ENCODE peak calls at places on chromosomes 13 and 19, in eight cellular contexts. X, J, K, T, O, V, P and S are unnamed samples.

GRCh38 chr19:55447421-55448174 is 4.5 kb upstream of the SHISA7 start:
- DNase-seq in X (no peak), J (peak), K (no peak), T (no peak), O (no peak), V (no peak), P (peak), S (no peak)

GRCh38 chr13:79776538-79776937 is 295.6 kb downstream of the NDFIP2 start:
- DNase-seq in X (no peak), J (peak), K (no peak), T (no peak), O (no peak), V (no peak), P (peak), S (no peak)

GRCh38 chr13:106393776-106394175 is 141.7 kb downstream of the EFNB2 start:
- DNase-seq in X (no peak), J (no peak), K (no peak), T (no peak), O (no peak), V (no peak), P (peak), S (no peak)

GRCh38 chr19:7772752-7773291 is 9.8 kb downstream of the CLEC4M start:
- DNase-seq in X (no peak), J (no peak), K (no peak), T (peak), O (no peak), V (no peak), P (no peak), S (no peak)

GRCh38 chr19:16623576-16623975 is 4.4 kb downstream of the MED26 start:
- DNase-seq in X (no peak), J (no peak), K (no peak), T (peak), O (no peak), V (no peak), P (no peak), S (no peak)

GRCh38 chr13:32261567-32261966 is 53.6 kb downstream of the ZAR1L start:
- DNase-seq in X (no peak), J (peak), K (peak), T (no peak), O (peak), V (no peak), P (peak), S (no peak)

GRCh38 chr19:11159598-11160001 is 4.0 kb upstream of the SPC24 start:
- DNase-seq in X (no peak), J (no peak), K (no peak), T (no peak), O (no peak), V (no peak), P (no peak), S (no peak)

GRCh38 chr13:71964491-71965108 is 97.6 kb upstream of the DACH1 start:
- DNase-seq in X (no peak), J (peak), K (no peak), T (no peak), O (no peak), V (no peak), P (no peak), S (no peak)

GRCh38 chr13:113822956-113823744 is 40.7 kb downstream of the GAS6 start:
- DNase-seq in X (no peak), J (no peak), K (no peak), T (no peak), O (no peak), V (no peak), P (no peak), S (no peak)

GRCh38 chr13:43376596-43376995 is 353.2 kb downstream of the DNAJC15 start:
- DNase-seq in X (no peak), J (no peak), K (no peak), T (no peak), O (no peak), V (no peak), P (no peak), S (no peak)

GRCh38 chr13:43379738-43380137 is 356.4 kb downstream of the DNAJC15 start:
- DNase-seq in X (no peak), J (no peak), K (no peak), T (no peak), O (no peak), V (no peak), P (no peak), S (no peak)

GRCh38 chr13:43374621-43375020 is 351.2 kb downstream of the DNAJC15 start:
- DNase-seq in X (no peak), J (peak), K (no peak), T (no peak), O (no peak), V (no peak), P (peak), S (no peak)

GRCh38 chr13:43377955-43378354 is 354.6 kb downstream of the DNAJC15 start:
- DNase-seq in X (no peak), J (peak), K (no peak), T (no peak), O (no peak), V (no peak), P (peak), S (no peak)

GRCh38 chr13:43377149-43377548 is 353.8 kb downstream of the DNAJC15 start:
- DNase-seq in X (no peak), J (no peak), K (peak), T (no peak), O (no peak), V (no peak), P (peak), S (no peak)
- TF ChIP-seq CTCF in X (no peak), J (no peak), K (no peak), T (no peak), O (no peak), V (no peak), P (no peak), S (no peak)

GRCh38 chr19:412356-413355 is 3.7 kb upstream of the C2CD4C start:
- DNase-seq in X (no peak), J (no peak), K (no peak), T (no peak), O (no peak), V (no peak), P (no peak), S (no peak)
- TF ChIP-seq CTCF in X (no peak), J (no peak), K (no peak), T (no peak), O (no peak), V (no peak), P (no peak), S (no peak)

GRCh38 chr13:64470751-64471150 is 2759.4 kb downstream of the PCDH9 start:
- DNase-seq in X (no peak), J (no peak), K (no peak), T (no peak), O (no peak), V (no peak), P (no peak), S (no peak)

GRCh38 chr13:64471916-64472315 is 2758.2 kb downstream of the PCDH9 start:
- DNase-seq in X (no peak), J (peak), K (no peak), T (no peak), O (peak), V (no peak), P (peak), S (peak)
- TF ChIP-seq CTCF in X (no peak), J (peak), K (no peak), T (no peak), O (peak), V (peak), P (peak), S (peak)

DNA sequence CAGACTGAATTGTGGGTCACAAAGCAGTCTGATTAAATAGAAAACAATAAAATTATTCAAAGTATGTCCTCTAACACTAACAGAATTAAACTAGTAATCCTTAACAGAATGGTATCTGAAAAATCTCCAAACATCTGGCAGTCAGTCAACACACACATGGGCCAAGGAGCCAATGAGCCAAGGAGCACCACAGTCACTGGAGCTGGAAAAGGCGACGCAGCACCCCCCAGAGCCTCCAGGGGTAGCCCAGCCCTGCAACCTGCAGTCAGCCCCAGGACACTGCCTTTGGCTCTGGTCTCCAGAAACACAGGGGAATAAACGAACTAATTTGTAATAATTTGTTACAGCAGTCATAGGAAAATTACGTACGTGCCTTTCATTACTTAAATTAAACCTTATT is 12.3 kb downstream of the TUBGCP3 start:
- DNase-seq in X (no peak), J (no peak), K (no peak), T (no peak), O (no peak), V (no peak), P (peak), S (no peak)
- TF ChIP-seq CTCF in X (no peak), J (no peak), K (no peak), T (no peak), O (no peak), V (no peak), P (peak), S (peak)

GRCh38 chr19:49801401-49801888 is 11.6 kb downstream of the FUZ start:
- DNase-seq in X (no peak), J (no peak), K (no peak), T (no peak), O (no peak), V (no peak), P (no peak), S (no peak)

GRCh38 chr19:49799271-49799797 is 13.8 kb downstream of the FUZ start:
- DNase-seq in X (no peak), J (no peak), K (no peak), T (no peak), O (no peak), V (no peak), P (no peak), S (no peak)

GRCh38 chr19:49799798-49800376 is 13.2 kb downstream of the FUZ start:
- DNase-seq in X (peak), J (no peak), K (no peak), T (no peak), O (no peak), V (no peak), P (no peak), S (no peak)

GRCh38 chr19:49801966-49802661 is 11.0 kb downstream of the FUZ start:
- DNase-seq in X (no peak), J (peak), K (peak), T (no peak), O (peak), V (peak), P (peak), S (no peak)

DNA sequence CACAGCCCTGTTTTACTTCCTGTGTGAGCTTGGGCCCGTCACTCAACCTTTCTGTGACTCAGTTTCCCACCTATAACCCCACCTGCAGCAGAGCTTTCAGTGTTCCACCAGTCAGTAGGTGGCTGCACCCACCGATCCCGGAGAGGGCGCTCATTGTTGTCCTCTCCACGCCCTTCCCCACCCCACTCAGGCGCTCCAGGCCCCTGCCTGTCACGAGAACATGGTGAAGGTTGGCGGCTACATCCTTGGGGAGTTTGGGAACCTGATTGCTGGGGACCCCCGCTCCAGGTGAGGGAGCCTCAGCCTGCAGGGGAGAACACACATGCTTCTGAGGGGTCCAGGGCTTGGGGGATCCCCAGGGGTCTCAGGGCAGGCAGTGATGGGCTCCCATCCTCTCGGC is 12.3 kb downstream of the FUZ start:
- DNase-seq in X (no peak), J (no peak), K (no peak), T (no peak), O (no peak), V (no peak), P (no peak), S (no peak)
- TF ChIP-seq CTCF in X (no peak), J (no peak), K (no peak), T (no peak), O (no peak), V (no peak), P (no peak), S (no peak)